ENCODE peak calls at places on chromosomes 1 and 21, in nine cellular contexts. S, J, M, D, L, U, F, K and G are unnamed samples.
A peak's percentile ranks its signal among the peaks of the same experiment; 100 is the strongest.

GRCh38 chr1:206495011-206495461 is 12.3 kb upstream of the RASSF5 start:
- DNase-seq in S (no peak), J (no peak), M (no peak), D (no peak), L (no peak), U (no peak), F (no peak), K (no peak), G (no peak)

GRCh38 chr1:37574834-37575479 is 18.2 kb downstream of the DNALI1 start:
- DNase-seq in S (no peak), J (no peak), M (no peak), D (no peak), L (no peak), U (no peak), F (peak; percentile 36), K (no peak), G (no peak)

GRCh38 chr1:115426271-115426771 is 88.3 kb upstream of the NGF start:
- DNase-seq in S (no peak), J (no peak), M (no peak), D (peak; percentile 27), L (no peak), U (no peak), F (peak; percentile 61), K (no peak), G (peak; percentile 55)

GRCh38 chr1:84772428-84772943 is 82.2 kb upstream of the SSX2IP start:
- DNase-seq in S (peak; percentile 18), J (peak; percentile 65), M (peak; percentile 62), D (peak; percentile 67), L (peak; percentile 79), U (peak; percentile 84), F (peak; percentile 81), K (peak; percentile 43), G (peak; percentile 52)

GRCh38 chr1:47692196-47692595 is 254.4 kb downstream of the FOXD2 start:
- DNase-seq in S (no peak), J (no peak), M (no peak), D (no peak), L (no peak), U (no peak), F (no peak), K (no peak), G (no peak)

GRCh38 chr1:1358433-1359201 is at the start of gene MXRA8:
- DNase-seq in S (no peak), J (no peak), M (no peak), D (peak; percentile 53), L (no peak), U (peak; percentile 94), F (peak; percentile 90), K (no peak), G (no peak)

GRCh38 chr1:97680894-97681293 is 239.9 kb downstream of the DPYD start:
- DNase-seq in S (no peak), J (no peak), M (no peak), D (no peak), L (no peak), U (no peak), F (no peak), K (no peak), G (no peak)

GRCh38 chr21:41779659-41780058 is 12.8 kb upstream of the RIPK4 start:
- DNase-seq in S (no peak), J (no peak), M (no peak), D (no peak), L (no peak), U (no peak), F (no peak), K (no peak), G (no peak)

GRCh38 chr1:69993787-69994186 is 211.6 kb downstream of the LRRC40 start:
- DNase-seq in S (no peak), J (no peak), M (no peak), D (no peak), L (no peak), U (no peak), F (no peak), K (no peak), G (no peak)

GRCh38 chr1:248886237-248886895 is 19.7 kb upstream of the PGBD2 start:
- DNase-seq in S (no peak), J (no peak), M (no peak), D (no peak), L (no peak), U (peak; percentile 26), F (no peak), K (no peak), G (no peak)

GRCh38 chr1:172948457-172948856 is 102.3 kb downstream of the TNFSF18 start:
- DNase-seq in S (no peak), J (no peak), M (no peak), D (no peak), L (no peak), U (no peak), F (peak; percentile 38), K (peak; percentile 9), G (no peak)